ENCODE peak calls at places on chromosomes 6 and 20, in six cellular contexts. T, O, D, A, R and K are unnamed samples.

GRCh38 chr20:19975436-19975799 is 41.7 kb upstream of the NAA20 start:
- DNase-seq in T (peak; percentile 54), O (no peak), D (no peak), A (peak; percentile 37), R (no peak), K (no peak)

GRCh38 chr6:146670161-146670560 is 71.4 kb downstream of the ADGB start:
- DNase-seq in T (peak; percentile 5), O (no peak), D (peak; percentile 22), A (no peak), R (no peak), K (no peak)

GRCh38 chr6:36349240-36349639 is 12.6 kb upstream of the BNIP5 start:
- DNase-seq in T (no peak), O (no peak), D (no peak), A (no peak), R (no peak), K (no peak)

GRCh38 chr20:58690851-58691250 is 1.7 kb upstream of the NPEPL1 start:
- DNase-seq in T (peak; percentile 22), O (peak; percentile 23), D (peak; percentile 86), A (peak; percentile 37), R (no peak), K (no peak)

GRCh38 chr20:1657556-1658334 is at the start of gene SIRPG:
- DNase-seq in T (no peak), O (no peak), D (no peak), A (no peak), R (no peak), K (no peak)

GRCh38 chr20:35111141-35111888 is 18.7 kb upstream of the TRPC4AP start:
- DNase-seq in T (peak; percentile 87), O (no peak), D (peak; percentile 76), A (no peak), R (no peak), K (no peak)

GRCh38 chr20:50301712-50302111 is 111.1 kb downstream of the CEBPB start:
- DNase-seq in T (no peak), O (no peak), D (no peak), A (no peak), R (no peak), K (no peak)

GRCh38 chr6:88008821-88009220 is 38.8 kb upstream of the SPACA1 start:
- DNase-seq in T (no peak), O (no peak), D (no peak), A (no peak), R (no peak), K (no peak)

GRCh38 chr6:19013011-19013410 is 625.9 kb downstream of the RNF144B start:
- DNase-seq in T (no peak), O (no peak), D (no peak), A (no peak), R (no peak), K (no peak)

GRCh38 chr20:61933481-61933950 is 132.2 kb downstream of the TAF4 start:
- DNase-seq in T (no peak), O (no peak), D (no peak), A (no peak), R (no peak), K (no peak)

GRCh38 chr20:60210779-60211617 is 252.8 kb downstream of the CDH26 start:
- DNase-seq in T (peak; percentile 60), O (peak; percentile 78), D (peak; percentile 12), A (peak; percentile 90), R (peak; percentile 50), K (peak; percentile 67)

GRCh38 chr6:151679081-151679480 is 128.4 kb upstream of the ESR1 start:
- DNase-seq in T (peak; percentile 18), O (no peak), D (no peak), A (no peak), R (peak; percentile 91), K (no peak)

GRCh38 chr6:157990321-157991066 is 8.8 kb downstream of the SYNJ2 start:
- DNase-seq in T (no peak), O (no peak), D (no peak), A (no peak), R (no peak), K (no peak)

GRCh38 chr6:83958250-83958685 is 75.3 kb upstream of the MRAP2 start:
- DNase-seq in T (peak; percentile 44), O (no peak), D (peak; percentile 7), A (no peak), R (no peak), K (no peak)

GRCh38 chr20:24778585-24779031 is 170.5 kb upstream of the CST7 start:
- DNase-seq in T (no peak), O (peak; percentile 15), D (no peak), A (no peak), R (no peak), K (no peak)

GRCh38 chr6:54192993-54193392 is 81.8 kb downstream of the MLIP start:
- DNase-seq in T (no peak), O (no peak), D (no peak), A (no peak), R (no peak), K (no peak)
- H2AFZ ChIP-seq in T (no peak overlapping the region), O (no peak overlapping the region), D (no peak overlapping the region), A (no peak overlapping the region), R (no peak overlapping the region), K (peak overlapping the region; percentile 84)

GRCh38 chr20:44370639-44371218 is 15.2 kb downstream of the HNF4A start:
- DNase-seq in T (no peak), O (peak; percentile 43), D (no peak), A (no peak), R (no peak), K (no peak)
- H4K91ac ChIP-seq in T (no peak overlapping the region), O (no peak overlapping the region), D (no peak overlapping the region), A (peak overlapping the region; percentile 44), R (no peak overlapping the region), K (no peak overlapping the region)

GRCh38 chr6:45378324-45378926 is 691 bp upstream of the SUPT3H start:
- DNase-seq in T (no peak), O (no peak), D (no peak), A (no peak), R (peak; percentile 10), K (no peak)
- H4K8ac ChIP-seq in T (peak overlapping the region; percentile 99), O (no peak overlapping the region), D (peak overlapping the region; percentile 98), A (peak overlapping the region; percentile 94), R (peak overlapping the region; percentile 96), K (no peak overlapping the region)

GRCh38 chr6:34236423-34237315 is at the start of gene HMGA1:
- DNase-seq in T (peak; percentile 86), O (peak; percentile 83), D (peak; percentile 91), A (peak; percentile 84), R (peak; percentile 88), K (peak; percentile 91)

GRCh38 chr6:34239240-34239825 is 2.7 kb downstream of the HMGA1 start:
- DNase-seq in T (no peak), O (no peak), D (no peak), A (no peak), R (no peak), K (no peak)

GRCh38 chr6:34238507-34239239 is 2.0 kb downstream of the HMGA1 start:
- DNase-seq in T (no peak), O (no peak), D (no peak), A (no peak), R (no peak), K (no peak)

GRCh38 chr6:34237316-34237721 is 646 bp downstream of the HMGA1 start:
- DNase-seq in T (no peak), O (no peak), D (no peak), A (no peak), R (no peak), K (no peak)

GRCh38 chr6:34237722-34238506 is 1.2 kb downstream of the HMGA1 start:
- DNase-seq in T (peak; percentile 33), O (peak; percentile 49), D (peak; percentile 59), A (peak; percentile 63), R (peak; percentile 43), K (no peak)
- H2AFZ ChIP-seq in T (peak overlapping the region; percentile 79), O (no peak overlapping the region), D (peak overlapping the region; percentile 32), A (no peak overlapping the region), R (peak overlapping the region; percentile 32), K (peak overlapping the region; percentile 92)

DNA sequence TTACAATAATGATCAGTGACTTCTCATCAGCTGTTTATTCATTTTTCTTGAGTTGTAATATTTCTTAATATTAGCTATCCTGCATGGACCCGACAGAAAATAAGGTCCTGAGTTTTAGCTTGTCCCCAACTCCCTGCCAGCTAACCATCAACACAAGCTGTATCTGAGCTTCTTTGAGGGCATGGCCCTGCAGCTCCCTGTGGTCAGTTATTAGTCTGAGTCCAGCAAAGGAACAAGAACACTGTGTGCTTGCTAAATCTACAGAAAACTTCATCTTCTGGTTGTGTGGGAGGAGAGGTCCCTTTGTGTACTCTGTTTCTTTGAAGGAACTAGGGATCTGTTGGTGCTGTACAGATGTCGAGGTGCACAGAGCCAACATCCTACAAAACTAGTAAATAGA is 248.3 kb downstream of the LAMA2 start:
- DNase-seq in T (no peak), O (no peak), D (no peak), A (no peak), R (no peak), K (no peak)
- H4K91ac ChIP-seq in T (no peak overlapping the region), O (no peak overlapping the region), D (no peak overlapping the region), A (no peak overlapping the region), R (no peak overlapping the region), K (no peak overlapping the region)

GRCh38 chr6:31813463-31813849 is 1.6 kb downstream of the HSPA1L start:
- DNase-seq in T (no peak), O (no peak), D (no peak), A (no peak), R (no peak), K (no peak)

GRCh38 chr6:31815025-31815838 is at the start of the genes HSPA1A and HSPA1L:
- DNase-seq in T (peak; percentile 95), O (peak; percentile 100), D (peak; percentile 97), A (peak; percentile 91), R (peak; percentile 88), K (peak; percentile 96)

GRCh38 chr6:31820051-31820389 is 4.7 kb downstream of the HSPA1A start:
- DNase-seq in T (no peak), O (no peak), D (no peak), A (no peak), R (no peak), K (no peak)

GRCh38 chr6:31811645-31812044 is 3.4 kb downstream of the HSPA1L start:
- DNase-seq in T (no peak), O (no peak), D (no peak), A (no peak), R (no peak), K (no peak)

GRCh38 chr6:31814677-31815024 is 432 bp downstream of the HSPA1L start:
- DNase-seq in T (peak; percentile 97), O (peak; percentile 98), D (peak; percentile 98), A (peak; percentile 81), R (peak; percentile 93), K (peak; percentile 91)
- H4K8ac ChIP-seq in T (peak overlapping the region; percentile 83), O (no peak overlapping the region), D (peak overlapping the region; percentile 62), A (peak overlapping the region; percentile 42), R (peak overlapping the region; percentile 68), K (no peak overlapping the region)

GRCh38 chr20:11452326-11452725 is 465.4 kb upstream of the BTBD3 start:
- DNase-seq in T (peak; percentile 59), O (no peak), D (peak; percentile 20), A (no peak), R (no peak), K (no peak)
- H2AFZ ChIP-seq in T (peak overlapping the region; percentile 87), O (peak overlapping the region; percentile 29), D (no peak overlapping the region), A (peak overlapping the region; percentile 90), R (no peak overlapping the region), K (peak overlapping the region; percentile 80)